ENCODE peak calls at places on chromosomes 6 and 20, in ten cellular contexts. Y, C, I, D, T, S, R, N, U and B are unnamed samples.

GRCh38 chr6:129981598-129981997 is 36.8 kb upstream of the L3MBTL3 start:
- DNase-seq in Y (no peak), C (no peak), I (no peak), D (no peak), T (no peak), S (no peak), R (no peak), N (no peak), U (no peak), B (no peak)

GRCh38 chr20:40654876-40655275 is 34.2 kb downstream of the MAFB start:
- DNase-seq in Y (no peak), C (no peak), I (no peak), D (peak), T (peak), S (peak), R (peak), N (no peak), U (no peak), B (no peak)

GRCh38 chr6:22041797-22042489 is 254.9 kb downstream of the PRL start:
- DNase-seq in Y (no peak), C (no peak), I (no peak), D (no peak), T (peak), S (no peak), R (no peak), N (no peak), U (no peak), B (no peak)

GRCh38 chr6:138517635-138518034 is 18.3 kb upstream of the NHSL1 start:
- DNase-seq in Y (no peak), C (peak), I (peak), D (no peak), T (no peak), S (no peak), R (no peak), N (peak), U (peak), B (no peak)

GRCh38 chr6:143621876-143622605 is 55.7 kb upstream of the PHACTR2 start:
- DNase-seq in Y (no peak), C (no peak), I (no peak), D (no peak), T (peak), S (no peak), R (no peak), N (no peak), U (no peak), B (no peak)

GRCh38 chr6:165704001-165704748 is 41.1 kb upstream of the PDE10A start:
- DNase-seq in Y (no peak), C (no peak), I (no peak), D (no peak), T (peak), S (no peak), R (no peak), N (no peak), U (no peak), B (no peak)

GRCh38 chr6:33962186-33962585 is 158.4 kb upstream of the MLN start:
- DNase-seq in Y (no peak), C (no peak), I (no peak), D (no peak), T (no peak), S (no peak), R (no peak), N (no peak), U (no peak), B (no peak)

GRCh38 chr6:21999012-21999528 is 297.8 kb downstream of the PRL start:
- DNase-seq in Y (no peak), C (peak), I (no peak), D (no peak), T (peak), S (no peak), R (no peak), N (no peak), U (no peak), B (no peak)

GRCh38 chr6:98054453-98054852 is 771.4 kb upstream of the MMS22L start:
- DNase-seq in Y (no peak), C (peak), I (no peak), D (no peak), T (no peak), S (no peak), R (no peak), N (no peak), U (peak), B (no peak)

GRCh38 chr6:25296217-25296905 is 17.2 kb downstream of the CARMIL1 start:
- DNase-seq in Y (no peak), C (no peak), I (no peak), D (no peak), T (no peak), S (no peak), R (no peak), N (no peak), U (no peak), B (no peak)

GRCh38 chr6:54646069-54646468 is 200.5 kb upstream of the FAM83B start:
- DNase-seq in Y (no peak), C (no peak), I (no peak), D (no peak), T (no peak), S (no peak), R (no peak), N (no peak), U (no peak), B (no peak)

GRCh38 chr20:10721112-10721896 is 47.5 kb upstream of the JAG1 start:
- DNase-seq in Y (no peak), C (no peak), I (no peak), D (no peak), T (peak), S (no peak), R (no peak), N (no peak), U (no peak), B (no peak)

GRCh38 chr6:2245954-2246863 is 804 bp upstream of the GMDS start:
- DNase-seq in Y (peak), C (peak), I (no peak), D (peak), T (peak), S (peak), R (peak), N (peak), U (peak), B (no peak)

GRCh38 chr6:7224726-7225125 is 88.3 kb downstream of the SSR1 start:
- DNase-seq in Y (no peak), C (no peak), I (no peak), D (no peak), T (no peak), S (no peak), R (no peak), N (no peak), U (no peak), B (no peak)

GRCh38 chr6:113421997-113422396 is 435.1 kb upstream of the MARCKS start:
- DNase-seq in Y (no peak), C (no peak), I (no peak), D (no peak), T (no peak), S (no peak), R (no peak), N (no peak), U (no peak), B (no peak)

GRCh38 chr20:26208296-26209091 is 511.8 kb upstream of the ZNF337 start:
- DNase-seq in Y (no peak), C (peak), I (peak), D (no peak), T (no peak), S (peak), R (no peak), N (peak), U (no peak), B (peak)

GRCh38 chr6:57247603-57248002 is 25.5 kb upstream of the RAB23 start:
- DNase-seq in Y (no peak), C (no peak), I (no peak), D (no peak), T (no peak), S (no peak), R (no peak), N (no peak), U (no peak), B (no peak)

GRCh38 chr6:139955366-139956155 is 581.1 kb upstream of the CITED2 start:
- DNase-seq in Y (no peak), C (peak), I (no peak), D (no peak), T (no peak), S (no peak), R (no peak), N (no peak), U (no peak), B (no peak)

GRCh38 chr6:167937948-167938911 is 59.2 kb upstream of the KIF25 start:
- DNase-seq in Y (no peak), C (no peak), I (no peak), D (no peak), T (no peak), S (no peak), R (no peak), N (no peak), U (peak), B (no peak)

GRCh38 chr20:51802170-51802745 is at the start of gene SALL4:
- DNase-seq in Y (no peak), C (peak), I (peak), D (no peak), T (no peak), S (no peak), R (no peak), N (no peak), U (no peak), B (peak)

GRCh38 chr6:119620846-119621570 is 271.4 kb upstream of the MAN1A1 start:
- DNase-seq in Y (no peak), C (peak), I (no peak), D (no peak), T (peak), S (no peak), R (no peak), N (no peak), U (no peak), B (no peak)

GRCh38 chr6:107237992-107238660 is 122.8 kb upstream of the BEND3 start:
- DNase-seq in Y (no peak), C (no peak), I (no peak), D (no peak), T (peak), S (no peak), R (no peak), N (no peak), U (no peak), B (no peak)

GRCh38 chr6:40378071-40378724 is 209.0 kb downstream of the LRFN2 start:
- DNase-seq in Y (no peak), C (no peak), I (no peak), D (no peak), T (no peak), S (no peak), R (no peak), N (no peak), U (peak), B (no peak)

GRCh38 chr6:105515054-105515453 is 112.2 kb upstream of the PREP start:
- DNase-seq in Y (no peak), C (no peak), I (no peak), D (no peak), T (no peak), S (no peak), R (no peak), N (no peak), U (no peak), B (no peak)

GRCh38 chr20:16581241-16581640 is 8.0 kb upstream of the KIF16B start:
- DNase-seq in Y (no peak), C (no peak), I (no peak), D (no peak), T (no peak), S (no peak), R (no peak), N (no peak), U (no peak), B (no peak)

GRCh38 chr6:90425161-90425641 is 128.6 kb upstream of the BACH2 start:
- DNase-seq in Y (no peak), C (no peak), I (no peak), D (no peak), T (no peak), S (no peak), R (no peak), N (no peak), U (no peak), B (no peak)

GRCh38 chr6:157134402-157135074 is 188.8 kb downstream of the TMEM242 start:
- DNase-seq in Y (no peak), C (no peak), I (no peak), D (no peak), T (no peak), S (no peak), R (no peak), N (no peak), U (no peak), B (no peak)

GRCh38 chr6:10465633-10466499 is 51.0 kb upstream of the TFAP2A start:
- DNase-seq in Y (no peak), C (peak), I (peak), D (no peak), T (peak), S (no peak), R (no peak), N (no peak), U (peak), B (peak)

GRCh38 chr6:4664117-4664626 is 112.0 kb upstream of the CDYL start:
- DNase-seq in Y (no peak), C (peak), I (no peak), D (peak), T (peak), S (peak), R (peak), N (no peak), U (no peak), B (no peak)

GRCh38 chr20:17721802-17722486 is 22.2 kb downstream of the BANF2 start:
- DNase-seq in Y (no peak), C (peak), I (no peak), D (no peak), T (no peak), S (no peak), R (no peak), N (no peak), U (no peak), B (no peak)
- TF ChIP-seq CTCF in Y (no peak), C (peak), I (no peak), D (no peak), T (peak), S (no peak), R (no peak), N (no peak), U (no peak), B (no peak)

GRCh38 chr20:21796059-21796458 is 90.6 kb downstream of the PAX1 start:
- DNase-seq in Y (no peak), C (no peak), I (no peak), D (no peak), T (no peak), S (no peak), R (no peak), N (no peak), U (peak), B (no peak)
- TF ChIP-seq CTCF in Y (peak), C (no peak), I (no peak), D (no peak), T (no peak), S (no peak), R (no peak), N (no peak), U (peak), B (no peak)

GRCh38 chr6:142367501-142368018 is 65.8 kb downstream of the ADGRG6 start:
- DNase-seq in Y (no peak), C (no peak), I (no peak), D (no peak), T (no peak), S (no peak), R (no peak), N (no peak), U (no peak), B (no peak)
- TF ChIP-seq CTCF in Y (no peak), C (no peak), I (no peak), D (no peak), T (no peak), S (no peak), R (no peak), N (no peak), U (no peak), B (no peak)

GRCh38 chr20:46388201-46388836 is 18.1 kb downstream of the ELMO2 start:
- DNase-seq in Y (no peak), C (no peak), I (no peak), D (no peak), T (no peak), S (no peak), R (no peak), N (no peak), U (no peak), B (no peak)

GRCh38 chr20:46393967-46394366 is 12.4 kb downstream of the ELMO2 start:
- DNase-seq in Y (no peak), C (no peak), I (no peak), D (no peak), T (no peak), S (no peak), R (no peak), N (no peak), U (no peak), B (no peak)

GRCh38 chr20:46388945-46389344 is 17.5 kb downstream of the ELMO2 start:
- DNase-seq in Y (no peak), C (no peak), I (no peak), D (no peak), T (no peak), S (peak), R (peak), N (no peak), U (no peak), B (no peak)
- TF ChIP-seq CTCF in Y (no peak), C (no peak), I (no peak), D (no peak), T (no peak), S (no peak), R (no peak), N (no peak), U (no peak), B (no peak)

GRCh38 chr6:75693534-75693933 is 55.5 kb upstream of the MYO6 start:
- DNase-seq in Y (no peak), C (no peak), I (no peak), D (no peak), T (peak), S (no peak), R (no peak), N (no peak), U (peak), B (no peak)
- TF ChIP-seq CTCF in Y (peak), C (peak), I (no peak), D (no peak), T (peak), S (no peak), R (no peak), N (no peak), U (peak), B (no peak)

DNA sequence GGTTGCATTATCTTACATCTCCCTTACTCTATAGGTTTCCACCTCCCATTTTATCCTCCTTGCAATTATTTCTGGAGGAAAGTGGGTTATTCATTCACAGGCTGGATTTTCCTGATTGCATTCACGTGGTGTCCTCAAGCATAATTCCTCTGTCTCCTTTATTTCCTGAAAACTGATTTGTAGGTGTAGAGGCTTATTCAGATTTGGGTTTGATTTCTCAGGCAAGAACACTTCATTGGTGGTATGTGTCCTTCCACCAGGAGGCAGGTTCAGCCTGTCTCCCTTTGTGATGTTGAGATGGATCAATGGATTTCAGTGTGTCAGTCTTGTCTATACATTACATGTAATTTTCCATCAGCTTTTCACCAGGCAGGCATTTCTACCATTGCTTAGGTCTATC is 17.3 kb downstream of the DNPH1 start:
- DNase-seq in Y (no peak), C (no peak), I (no peak), D (no peak), T (no peak), S (no peak), R (no peak), N (no peak), U (no peak), B (no peak)
- TF ChIP-seq CTCF in Y (no peak), C (peak), I (no peak), D (no peak), T (peak), S (no peak), R (no peak), N (no peak), U (no peak), B (no peak)

GRCh38 chr6:69771158-69771906 is 25.5 kb downstream of the LMBRD1 start:
- DNase-seq in Y (no peak), C (no peak), I (no peak), D (no peak), T (peak), S (no peak), R (no peak), N (no peak), U (no peak), B (no peak)

GRCh38 chr6:69763763-69764162 is 33.0 kb downstream of the LMBRD1 start:
- DNase-seq in Y (no peak), C (no peak), I (no peak), D (no peak), T (no peak), S (no peak), R (no peak), N (no peak), U (no peak), B (no peak)

DNA sequence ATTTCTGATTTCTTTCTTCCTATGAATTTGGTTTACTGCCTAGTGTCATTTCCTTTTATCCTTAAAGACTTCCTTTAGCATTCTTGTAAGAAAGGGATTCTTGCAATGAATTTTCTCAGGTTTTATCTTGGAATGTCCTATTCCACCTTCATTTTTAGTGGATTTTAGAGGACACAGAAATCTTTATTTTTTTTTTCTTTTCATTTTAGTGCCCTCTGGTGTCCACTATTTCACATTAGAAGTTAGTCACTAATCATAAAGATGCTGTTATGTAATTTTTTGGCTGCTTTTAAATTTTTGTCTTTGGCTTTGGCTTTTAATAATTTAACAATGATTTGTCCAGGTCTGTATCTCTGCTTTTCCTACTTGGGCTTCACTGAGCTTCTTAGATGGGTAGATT is 28.1 kb downstream of the LMBRD1 start:
- DNase-seq in Y (no peak), C (no peak), I (no peak), D (no peak), T (no peak), S (no peak), R (no peak), N (no peak), U (no peak), B (no peak)
- TF ChIP-seq CTCF in Y (no peak), C (peak), I (no peak), D (peak), T (peak), S (no peak), R (no peak), N (no peak), U (no peak), B (no peak)

GRCh38 chr6:93021235-93021909 is 398.0 kb downstream of the EPHA7 start:
- DNase-seq in Y (no peak), C (no peak), I (peak), D (no peak), T (no peak), S (no peak), R (no peak), N (no peak), U (no peak), B (no peak)

GRCh38 chr6:93013054-93013453 is 406.3 kb downstream of the EPHA7 start:
- DNase-seq in Y (no peak), C (no peak), I (no peak), D (no peak), T (no peak), S (no peak), R (no peak), N (no peak), U (no peak), B (no peak)

GRCh38 chr6:93017213-93017612 is 402.1 kb downstream of the EPHA7 start:
- DNase-seq in Y (no peak), C (peak), I (peak), D (no peak), T (no peak), S (no peak), R (no peak), N (no peak), U (peak), B (no peak)

GRCh38 chr6:93017626-93018025 is 401.7 kb downstream of the EPHA7 start:
- DNase-seq in Y (no peak), C (no peak), I (no peak), D (no peak), T (no peak), S (no peak), R (no peak), N (no peak), U (no peak), B (no peak)
- TF ChIP-seq CTCF in Y (no peak), C (no peak), I (no peak), D (no peak), T (no peak), S (no peak), R (no peak), N (no peak), U (no peak), B (no peak)

GRCh38 chr20:2244993-2245392 is 50.8 kb upstream of the TGM3 start:
- DNase-seq in Y (no peak), C (no peak), I (no peak), D (no peak), T (no peak), S (no peak), R (no peak), N (no peak), U (peak), B (peak)
- TF ChIP-seq CTCF in Y (no peak), C (no peak), I (no peak), D (no peak), T (no peak), S (no peak), R (no peak), N (no peak), U (peak), B (no peak)

DNA sequence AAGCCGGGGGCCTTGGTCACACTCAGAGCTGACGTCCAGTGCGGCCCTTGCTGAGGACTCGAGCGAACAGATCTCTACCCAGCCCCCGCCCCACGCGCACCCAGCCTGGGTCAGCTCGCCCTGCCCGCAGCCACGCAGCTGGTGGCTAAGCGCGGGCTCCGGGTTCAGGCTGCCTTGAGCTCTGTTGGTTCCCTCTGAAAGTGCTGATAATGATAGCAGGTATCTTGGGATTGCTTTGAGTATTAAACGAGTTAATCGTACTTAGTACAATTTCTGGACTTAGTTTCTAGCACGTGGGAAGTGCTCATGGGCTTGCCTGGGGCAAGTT is 88.1 kb upstream of the TGM3 start:
- DNase-seq in Y (no peak), C (no peak), I (no peak), D (no peak), T (no peak), S (no peak), R (no peak), N (no peak), U (no peak), B (no peak)
- TF ChIP-seq CTCF in Y (no peak), C (no peak), I (no peak), D (peak), T (no peak), S (no peak), R (no peak), N (no peak), U (no peak), B (peak)